ENCODE peak calls at places on chromosomes 16 and 17, in five cellular contexts. F is GM04503, P is HFFc6, S is H54, G is left colon. T is an unnamed sample.

GRCh38 chr17:76864024-76864423 is 4.2 kb upstream of the MGAT5B start:
- DNase-seq in P (no peak), F (no peak), S (no peak), G (no peak), T (no peak)

GRCh38 chr17:82244413-82245140 is 15.7 kb downstream of the SLC16A3 start:
- DNase-seq in P (peak), F (no peak), G (no peak), S (no peak), T (peak)

GRCh38 chr16:5865231-5865630 is 767.6 kb upstream of the EEF2KMT start:
- DNase-seq in S (no peak), P (no peak), F (no peak), G (no peak), T (no peak)

GRCh38 chr17:42202696-42203095 is 8.4 kb upstream of the GHDC start:
- DNase-seq in P (no peak), F (no peak), G (no peak), S (no peak), T (no peak)

GRCh38 chr16:55489956-55490265 is 10.9 kb downstream of the MMP2 start:
- DNase-seq in G (no peak), F (no peak), P (no peak), S (no peak), T (no peak)

GRCh38 chr17:73613947-73614655 is 30.1 kb downstream of the SDK2 start:
- DNase-seq in F (no peak), G (no peak), P (no peak), S (no peak), T (no peak)

GRCh38 chr16:30521873-30522641 is 4.3 kb downstream of the ZNF768 start:
- DNase-seq in G (peak), F (no peak), P (no peak), S (no peak), T (no peak)

GRCh38 chr17:1294157-1294717 is 14.8 kb downstream of the TRARG1 start:
- DNase-seq in S (no peak), G (peak), P (no peak), F (no peak), T (no peak)

GRCh38 chr17:79361221-79361734 is 249.6 kb downstream of the RBFOX3 start:
- DNase-seq in S (no peak), F (no peak), G (no peak), P (no peak), T (no peak)

GRCh38 chr16:87789437-87790277 is 23.9 kb upstream of the KLHDC4 start:
- DNase-seq in S (peak), G (no peak), F (no peak), P (peak), T (peak)

GRCh38 chr17:47730681-47731080 is 2.4 kb upstream of the TBX21 start:
- DNase-seq in S (no peak), F (no peak), G (no peak), P (no peak), T (no peak)

GRCh38 chr17:50533720-50534148 is 1.2 kb downstream of the EPN3 start:
- DNase-seq in G (peak), F (no peak), S (no peak), P (no peak), T (no peak)

GRCh38 chr16:22973451-22973991 is 159.6 kb downstream of the HS3ST2 start:
- DNase-seq in P (no peak), F (no peak), S (no peak), G (no peak), T (no peak)

GRCh38 chr16:49644143-49644460 is 211.8 kb downstream of the ZNF423 start:
- DNase-seq in G (no peak), S (no peak), P (no peak), F (no peak), T (no peak)

GRCh38 chr17:21215935-21216334 is 2.0 kb upstream of the TMEM11 start:
- DNase-seq in G (no peak), S (no peak), F (no peak), P (no peak), T (no peak)

GRCh38 chr16:46932802-46933201 is 40.7 kb downstream of the DNAJA2 start:
- DNase-seq in G (no peak), F (no peak), P (no peak), S (no peak), T (no peak)

GRCh38 chr16:35559911-35560636 is 2100.7 kb downstream of the TP53TG3F start:
- DNase-seq in G (no peak), P (no peak), S (no peak), F (no peak), T (no peak)

GRCh38 chr17:70242781-70243437 is 73.6 kb downstream of the KCNJ2 start:
- DNase-seq in F (no peak), S (no peak), G (no peak), P (no peak), T (no peak)

GRCh38 chr16:74606521-74607309 is at the start of gene GLG1:
- DNase-seq in S (peak), P (peak), G (peak), F (no peak), T (peak)

GRCh38 chr16:70253291-70254094 is 1.8 kb upstream of the EXOSC6 start:
- DNase-seq in G (peak), F (no peak), P (peak), S (peak), T (peak)

GRCh38 chr17:75260679-75261335 is 599 bp downstream of the GGA3 start:
- DNase-seq in F (no peak), G (no peak), P (no peak), S (no peak), T (no peak)

GRCh38 chr16:47927330-47927729 is 228.5 kb downstream of the ABCC12 start:
- DNase-seq in P (peak), G (no peak), S (no peak), F (peak), T (no peak)

GRCh38 chr16:11621920-11622651 is 35.4 kb upstream of the LITAF start:
- DNase-seq in P (no peak), S (no peak), G (no peak), F (no peak), T (peak)

GRCh38 chr17:81509048-81509686 is 3.4 kb downstream of the ACTG1 start:
- DNase-seq in P (no peak), S (no peak), F (no peak), G (no peak), T (no peak)

GRCh38 chr17:16997514-16998429 is 25.9 kb upstream of the TNFRSF13B start:
- DNase-seq in F (no peak), P (no peak), G (no peak), S (no peak), T (no peak)

GRCh38 chr17:3526491-3526890 is 31.1 kb downstream of the TRPV3 start:
- DNase-seq in P (no peak), S (no peak), G (no peak), F (no peak), T (no peak)

GRCh38 chr17:63442074-63442473 is 4.0 kb downstream of the CYB561 start:
- DNase-seq in P (no peak), G (no peak), S (no peak), F (no peak), T (no peak)

GRCh38 chr17:61980535-61980934 is 52.8 kb upstream of the INTS2 start:
- DNase-seq in P (no peak), S (no peak), F (no peak), G (no peak), T (no peak)

GRCh38 chr17:76540381-76541300 is 797 bp downstream of the PRCD start:
- DNase-seq in S (peak), G (peak), P (peak), F (peak), T (peak)

GRCh38 chr17:8991514-8992285 is 26.2 kb upstream of the PIK3R5 start:
- DNase-seq in F (peak), G (peak), S (peak), P (peak), T (peak)

GRCh38 chr17:69809331-69809730 is 265.7 kb upstream of the KCNJ16 start:
- DNase-seq in P (no peak), F (no peak), G (no peak), S (no peak), T (no peak)

GRCh38 chr17:8140413-8141029 is 11.7 kb downstream of the PER1 start:
- DNase-seq in P (no peak), G (no peak), S (no peak), F (no peak), T (no peak)

GRCh38 chr16:80230328-80231117 is 310.3 kb upstream of the DYNLRB2 start:
- DNase-seq in P (no peak), S (no peak), F (no peak), G (no peak), T (no peak)

GRCh38 chr17:31877911-31878702 is 19.1 kb upstream of the COPRS start:
- DNase-seq in G (no peak), F (no peak), S (peak), P (no peak), T (no peak)

GRCh38 chr17:35083071-35083470 is 19.6 kb upstream of the RFFL start:
- DNase-seq in F (no peak), P (no peak), G (no peak), S (no peak), T (no peak)

GRCh38 chr17:6701719-6702118 is 11.4 kb downstream of the SLC13A5 start:
- DNase-seq in G (peak), S (peak), P (no peak), F (no peak), T (no peak)

T was measured in SJSA1.